ENCODE peak calls at places on chromosomes 2 and 18, in five cellular contexts. One of them, this sample, is unnamed.

GRCh38 chr18:54689319-54689718 is 98.3 kb downstream of the DYNAP start:
- DNase-seq in fibroblast of lung: no peak
- DNase-seq in transverse colon: no peak
- DNase-seq in hepatocyte: no peak
- DNase-seq in iPS DF 6.9: no peak
- DNase-seq in this sample: no peak

GRCh38 chr2:241724259-241724974 is 10.0 kb upstream of the D2HGDH start:
- DNase-seq in fibroblast of lung: no peak
- DNase-seq in transverse colon: no peak
- DNase-seq in hepatocyte: no peak
- DNase-seq in iPS DF 6.9: no peak
- DNase-seq in this sample: no peak

GRCh38 chr2:167140330-167140729 is 252.1 kb downstream of the XIRP2 start:
- DNase-seq in fibroblast of lung: no peak
- DNase-seq in transverse colon: no peak
- DNase-seq in hepatocyte: no peak
- DNase-seq in iPS DF 6.9: no peak
- DNase-seq in this sample: no peak

GRCh38 chr18:12630136-12630535 is 27.8 kb downstream of the SPIRE1 start:
- DNase-seq in fibroblast of lung: peak
- DNase-seq in transverse colon: no peak
- DNase-seq in hepatocyte: no peak
- DNase-seq in iPS DF 6.9: no peak
- DNase-seq in this sample: no peak

GRCh38 chr2:192194065-192194865 is 468 bp downstream of the TMEFF2 start:
- DNase-seq in fibroblast of lung: peak
- DNase-seq in transverse colon: no peak
- DNase-seq in hepatocyte: peak
- DNase-seq in iPS DF 6.9: no peak
- DNase-seq in this sample: no peak

GRCh38 chr2:184543832-184544231 is 54.5 kb upstream of the ZNF804A start:
- DNase-seq in fibroblast of lung: no peak
- DNase-seq in transverse colon: no peak
- DNase-seq in hepatocyte: no peak
- DNase-seq in iPS DF 6.9: no peak
- DNase-seq in this sample: no peak

GRCh38 chr2:221104391-221104811 is 467.7 kb downstream of the EPHA4 start:
- DNase-seq in fibroblast of lung: peak
- DNase-seq in transverse colon: no peak
- DNase-seq in hepatocyte: peak
- DNase-seq in iPS DF 6.9: no peak
- DNase-seq in this sample: no peak

GRCh38 chr2:232537079-232537478 is 2.4 kb upstream of the CHRNG start:
- DNase-seq in fibroblast of lung: no peak
- DNase-seq in transverse colon: no peak
- DNase-seq in hepatocyte: no peak
- DNase-seq in iPS DF 6.9: no peak
- DNase-seq in this sample: no peak

GRCh38 chr2:128805237-128805636 is 486.6 kb upstream of the HS6ST1 start:
- DNase-seq in fibroblast of lung: no peak
- DNase-seq in transverse colon: no peak
- DNase-seq in hepatocyte: no peak
- DNase-seq in iPS DF 6.9: no peak
- DNase-seq in this sample: peak

GRCh38 chr2:20092226-20092900 is 40.9 kb upstream of the LAPTM4A start:
- DNase-seq in fibroblast of lung: no peak
- DNase-seq in transverse colon: no peak
- DNase-seq in hepatocyte: no peak
- DNase-seq in iPS DF 6.9: no peak
- DNase-seq in this sample: no peak

DNA sequence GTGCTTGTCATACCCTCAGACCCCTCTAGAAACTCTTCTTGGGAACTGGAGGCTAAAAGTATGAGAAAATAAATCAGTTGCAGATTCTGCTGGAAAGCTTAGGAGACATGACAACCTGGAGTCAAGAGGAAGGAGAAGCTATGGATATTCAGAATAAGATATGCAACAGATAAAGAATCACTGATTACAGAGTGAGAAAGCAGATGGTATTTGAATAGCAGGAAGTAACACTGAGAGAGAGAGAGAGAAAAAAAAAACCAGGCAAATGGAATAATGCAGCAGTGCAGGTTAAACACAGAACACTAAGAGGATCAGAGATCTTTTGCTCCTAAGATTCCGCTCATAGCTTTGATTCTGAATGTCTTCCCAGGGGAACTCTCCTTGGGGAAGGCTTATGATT is 1284.1 kb upstream of the NXPH2 start:
- DNase-seq in fibroblast of lung: no peak
- DNase-seq in transverse colon: no peak
- DNase-seq in hepatocyte: no peak
- DNase-seq in iPS DF 6.9: no peak
- DNase-seq in this sample: no peak
- H3K27ac ChIP-seq in fibroblast of lung: no peak
- H3K27ac ChIP-seq in transverse colon: no peak
- H3K27ac ChIP-seq in hepatocyte: no peak
- H3K27ac ChIP-seq in iPS DF 6.9: no peak
- H3K27ac ChIP-seq in this sample: no peak

GRCh38 chr2:157443795-157444642 is at the start of gene CYTIP:
- DNase-seq in fibroblast of lung: no peak
- DNase-seq in transverse colon: peak
- DNase-seq in hepatocyte: no peak
- DNase-seq in iPS DF 6.9: no peak
- DNase-seq in this sample: no peak
- H3K27ac ChIP-seq in fibroblast of lung: no peak
- H3K27ac ChIP-seq in transverse colon: peak
- H3K27ac ChIP-seq in hepatocyte: no peak
- H3K27ac ChIP-seq in iPS DF 6.9: no peak
- H3K27ac ChIP-seq in this sample: no peak

GRCh38 chr18:9858642-9859041 is 27.1 kb upstream of the TXNDC2 start:
- DNase-seq in fibroblast of lung: no peak
- DNase-seq in transverse colon: no peak
- DNase-seq in hepatocyte: no peak
- DNase-seq in iPS DF 6.9: no peak
- DNase-seq in this sample: no peak
- H3K27ac ChIP-seq in fibroblast of lung: no peak
- H3K27ac ChIP-seq in transverse colon: no peak
- H3K27ac ChIP-seq in hepatocyte: no peak
- H3K27ac ChIP-seq in iPS DF 6.9: no peak
- H3K27ac ChIP-seq in this sample: no peak

GRCh38 chr2:237299897-237300296 is 114.1 kb downstream of the COL6A3 start:
- DNase-seq in fibroblast of lung: peak
- DNase-seq in transverse colon: no peak
- DNase-seq in hepatocyte: no peak
- DNase-seq in iPS DF 6.9: no peak
- DNase-seq in this sample: peak
- H3K27ac ChIP-seq in fibroblast of lung: peak
- H3K27ac ChIP-seq in transverse colon: peak
- H3K27ac ChIP-seq in hepatocyte: peak
- H3K27ac ChIP-seq in iPS DF 6.9: no peak
- H3K27ac ChIP-seq in this sample: peak

GRCh38 chr2:85585781-85586105 is 1.5 kb downstream of the VAMP5 start:
- DNase-seq in fibroblast of lung: peak
- DNase-seq in transverse colon: no peak
- DNase-seq in hepatocyte: no peak
- DNase-seq in iPS DF 6.9: no peak
- DNase-seq in this sample: no peak

GRCh38 chr2:85584857-85585780 is 888 bp downstream of the VAMP5 start:
- DNase-seq in fibroblast of lung: peak
- DNase-seq in transverse colon: peak
- DNase-seq in hepatocyte: peak
- DNase-seq in iPS DF 6.9: no peak
- DNase-seq in this sample: peak

GRCh38 chr2:85582467-85582866 is 1.8 kb upstream of the VAMP5 start:
- DNase-seq in fibroblast of lung: no peak
- DNase-seq in transverse colon: no peak
- DNase-seq in hepatocyte: no peak
- DNase-seq in iPS DF 6.9: no peak
- DNase-seq in this sample: no peak

GRCh38 chr2:85584354-85584856 is at the start of gene VAMP5:
- DNase-seq in fibroblast of lung: no peak
- DNase-seq in transverse colon: peak
- DNase-seq in hepatocyte: peak
- DNase-seq in iPS DF 6.9: no peak
- DNase-seq in this sample: no peak

GRCh38 chr2:85583667-85584353 is 421 bp upstream of the VAMP5 start:
- DNase-seq in fibroblast of lung: peak
- DNase-seq in transverse colon: no peak
- DNase-seq in hepatocyte: no peak
- DNase-seq in iPS DF 6.9: no peak
- DNase-seq in this sample: no peak
- H3K27ac ChIP-seq in fibroblast of lung: peak
- H3K27ac ChIP-seq in transverse colon: peak
- H3K27ac ChIP-seq in hepatocyte: peak
- H3K27ac ChIP-seq in iPS DF 6.9: no peak
- H3K27ac ChIP-seq in this sample: peak